ENCODE peak calls at places on chromosome 20, in eight cellular contexts. T is OCI-LY7, I is heart right ventricle, B is GM12865, S is body of pancreas, Q is thoracic aorta, M is SJSA1, G is cardiac muscle cell. U is an unnamed sample.

GRCh38 chr20:62374431-62375152 is 7.5 kb upstream of the LAMA5 start:
- DNase-seq in T (no peak), B (no peak), G (no peak), Q (no peak), I (no peak), S (no peak), M (peak), U (peak)

GRCh38 chr20:10065154-10065833 is 30.5 kb downstream of the ANKEF1 start:
- DNase-seq in G (no peak), I (no peak), Q (no peak), T (no peak), B (no peak), S (no peak), M (no peak), U (no peak)

GRCh38 chr20:5128886-5129285 is 2.1 kb downstream of the CDS2 start:
- DNase-seq in S (no peak), M (no peak), Q (no peak), B (no peak), I (no peak), G (no peak), T (no peak), U (no peak)

GRCh38 chr20:64145458-64146300 is 18.6 kb upstream of the MYT1 start:
- DNase-seq in I (no peak), B (peak), S (no peak), T (no peak), Q (no peak), M (peak), G (no peak), U (no peak)

GRCh38 chr20:396619-397431 is 11.3 kb upstream of the RBCK1 start:
- DNase-seq in B (no peak), G (no peak), S (no peak), Q (no peak), T (no peak), I (no peak), M (no peak), U (no peak)

GRCh38 chr20:46433051-46433450 is 26.6 kb upstream of the ELMO2 start:
- DNase-seq in I (no peak), M (no peak), T (no peak), B (no peak), Q (no peak), S (no peak), G (no peak), U (no peak)

GRCh38 chr20:6654490-6655247 is 112.8 kb upstream of the BMP2 start:
- DNase-seq in I (no peak), Q (no peak), T (no peak), B (no peak), G (no peak), M (no peak), S (no peak), U (no peak)

GRCh38 chr20:56566621-56567020 is 33.6 kb downstream of the FAM209B start:
- DNase-seq in G (no peak), B (no peak), I (no peak), S (no peak), Q (no peak), M (no peak), T (no peak), U (no peak)

GRCh38 chr20:48621256-48622078 is 206.3 kb downstream of the PREX1 start:
- DNase-seq in S (no peak), M (no peak), I (no peak), T (no peak), G (peak), Q (no peak), B (no peak), U (peak)

GRCh38 chr20:43508604-43509040 is 1.1 kb downstream of the L3MBTL1 start:
- DNase-seq in Q (no peak), M (no peak), G (peak), B (no peak), T (no peak), S (no peak), I (no peak), U (no peak)

GRCh38 chr20:43959079-43959919 is 44.6 kb downstream of the TOX2 start:
- DNase-seq in G (peak), Q (no peak), S (peak), T (peak), B (peak), I (no peak), M (no peak), U (no peak)

GRCh38 chr20:44039741-44040140 is 125.1 kb downstream of the TOX2 start:
- DNase-seq in I (no peak), S (no peak), G (no peak), B (no peak), Q (no peak), T (no peak), M (no peak), U (peak)

GRCh38 chr20:61162506-61162905 is 89.6 kb upstream of the CDH4 start:
- DNase-seq in T (no peak), Q (no peak), M (no peak), S (no peak), G (no peak), I (no peak), B (no peak), U (no peak)

GRCh38 chr20:20664795-20665194 is 47.6 kb downstream of the RALGAPA2 start:
- DNase-seq in Q (no peak), B (peak), S (no peak), M (no peak), T (peak), I (no peak), G (peak), U (no peak)

DNA sequence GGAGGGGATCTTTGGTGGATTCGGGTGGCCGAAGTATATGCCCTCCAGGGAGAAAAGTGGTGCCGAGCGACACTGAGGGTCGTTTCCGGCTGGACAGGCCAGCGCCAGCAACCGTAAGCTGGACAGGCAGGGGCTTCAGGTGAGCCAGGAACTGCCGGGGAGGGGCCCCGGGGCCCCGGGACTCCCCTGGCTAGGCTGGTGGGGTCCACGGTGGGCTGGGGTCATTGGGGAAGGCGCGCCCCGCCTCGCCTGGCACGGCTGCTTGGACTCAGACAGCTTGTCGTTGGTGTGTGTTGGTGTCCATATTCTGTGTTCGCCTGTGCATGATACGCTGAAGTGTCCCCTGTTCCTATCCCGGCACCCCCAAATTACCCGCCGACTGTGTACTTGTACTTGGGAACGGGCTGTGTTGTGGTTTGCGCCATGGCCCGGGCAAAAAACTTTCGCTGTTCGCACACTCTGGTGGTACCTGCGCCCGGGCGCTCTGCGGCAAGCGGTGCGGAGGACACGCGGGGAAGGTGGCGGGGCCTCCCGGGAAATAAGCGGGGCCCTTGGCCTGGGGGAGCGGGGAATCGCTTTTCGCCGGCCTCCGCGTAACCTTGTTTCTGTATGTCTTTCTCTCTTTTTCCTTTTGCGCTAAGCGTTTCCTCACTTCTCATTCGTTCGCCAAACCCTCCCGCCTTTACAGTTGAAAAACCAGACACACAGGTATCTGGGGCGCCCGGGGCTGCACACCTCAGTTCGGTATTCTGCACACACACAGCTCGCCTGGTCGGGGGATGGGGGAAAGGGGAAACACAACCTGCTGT is 3.2 kb downstream of the GNAS start:
- DNase-seq in S (no peak), T (no peak), I (no peak), G (no peak), Q (no peak), M (no peak), B (no peak), U (peak)
- H3K4me3 ChIP-seq in S (no peak), T (no peak), I (no peak), G (peak), Q (peak), M (no peak), B (no peak), U (no peak)

DNA sequence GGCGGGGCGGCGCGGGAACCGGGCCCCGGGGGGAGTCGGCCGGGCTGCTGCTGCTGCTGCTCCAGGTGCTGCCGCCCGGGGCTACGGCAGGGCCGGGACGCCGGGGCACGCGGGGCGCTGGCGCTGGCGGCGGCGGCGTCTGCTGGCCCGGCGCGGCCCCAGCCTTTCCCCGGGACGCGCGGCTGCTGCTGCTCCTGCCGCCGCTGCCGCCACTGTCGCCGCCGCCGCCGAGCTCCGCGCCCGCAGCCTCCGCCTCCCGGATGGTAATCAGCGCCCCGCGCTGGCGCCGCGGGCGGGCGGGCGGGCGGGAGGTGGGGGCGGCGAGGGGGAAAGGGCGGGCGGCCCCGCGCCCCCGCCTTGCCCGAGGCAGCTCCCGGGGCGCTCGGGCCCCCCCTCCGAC is 306 bp downstream of the EBF4 start:
- DNase-seq in M (peak), I (no peak), T (peak), B (no peak), G (peak), S (no peak), Q (no peak), U (peak)
- H3K4me3 ChIP-seq in M (peak), I (peak), T (no peak), B (no peak), G (peak), S (no peak), Q (peak), U (peak)

GRCh38 chr20:13877789-13878188 is 93.0 kb downstream of the NDUFAF5 start:
- DNase-seq in S (no peak), I (no peak), Q (no peak), G (no peak), T (no peak), M (no peak), B (no peak), U (no peak)

GRCh38 chr20:13878600-13878999 is 93.8 kb downstream of the NDUFAF5 start:
- DNase-seq in M (no peak), B (no peak), S (no peak), I (no peak), G (no peak), Q (no peak), T (no peak), U (no peak)

GRCh38 chr20:13874269-13875158 is 89.7 kb downstream of the NDUFAF5 start:
- DNase-seq in Q (no peak), S (no peak), M (no peak), I (no peak), B (no peak), T (no peak), G (no peak), U (no peak)

GRCh38 chr20:13873814-13874213 is 89.0 kb downstream of the NDUFAF5 start:
- DNase-seq in G (no peak), S (no peak), B (no peak), M (no peak), T (no peak), I (no peak), Q (no peak), U (no peak)

DNA sequence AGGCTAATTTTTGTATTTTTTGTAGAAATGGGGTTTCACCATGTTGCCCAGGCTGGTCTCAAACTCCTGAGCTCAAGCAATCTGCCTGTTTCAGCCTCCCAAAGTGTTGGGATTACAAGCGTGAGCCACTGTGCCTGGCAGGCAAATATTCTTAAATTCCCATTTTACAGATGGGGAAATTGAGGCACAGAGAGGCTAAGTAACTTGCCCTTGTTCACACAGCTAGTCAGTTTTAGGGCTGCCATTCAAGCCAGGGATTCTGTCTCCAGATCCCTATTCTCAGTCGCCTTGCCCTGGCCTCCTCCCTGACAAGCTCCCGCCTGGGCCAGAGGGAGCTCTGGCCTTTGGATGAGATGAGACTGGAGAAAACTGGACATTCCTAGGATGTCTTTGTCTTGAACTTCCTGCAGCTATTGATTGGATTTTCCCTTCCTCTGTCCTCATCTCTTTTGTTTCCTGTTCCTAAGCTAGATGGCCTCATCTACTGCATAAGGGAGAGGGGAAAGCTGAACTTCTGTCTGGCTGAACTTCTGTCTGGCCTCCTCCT is 90.5 kb downstream of the NDUFAF5 start:
- DNase-seq in I (no peak), G (no peak), S (no peak), T (no peak), M (no peak), Q (no peak), B (no peak), U (no peak)
- H3K4me3 ChIP-seq in I (no peak), G (no peak), S (no peak), T (no peak), M (no peak), Q (no peak), B (no peak), U (no peak)

DNA sequence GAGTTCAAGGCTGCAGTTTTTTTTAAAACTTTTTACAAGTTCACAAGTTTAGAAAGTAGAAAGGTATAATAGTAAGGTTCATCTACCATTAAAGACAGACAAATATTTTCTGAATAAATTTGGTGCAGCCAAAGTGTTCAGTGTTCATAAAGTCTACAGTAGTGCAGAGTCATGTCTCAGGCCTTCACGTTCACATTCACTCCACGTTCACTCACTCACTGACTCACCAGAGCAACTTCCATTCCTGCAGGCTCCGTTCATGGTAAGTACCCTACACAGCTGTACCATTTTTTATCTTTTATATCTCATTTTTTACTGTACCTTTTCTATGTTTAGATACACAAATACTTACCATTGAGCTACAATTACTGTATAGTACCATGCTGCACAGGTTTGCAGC is 67.6 kb downstream of the B4GALT5 start:
- DNase-seq in M (no peak), B (no peak), G (no peak), Q (no peak), S (no peak), I (no peak), T (no peak), U (no peak)
- H3K4me3 ChIP-seq in M (no peak), B (no peak), G (no peak), Q (no peak), S (no peak), I (no peak), T (no peak), U (no peak)

DNA sequence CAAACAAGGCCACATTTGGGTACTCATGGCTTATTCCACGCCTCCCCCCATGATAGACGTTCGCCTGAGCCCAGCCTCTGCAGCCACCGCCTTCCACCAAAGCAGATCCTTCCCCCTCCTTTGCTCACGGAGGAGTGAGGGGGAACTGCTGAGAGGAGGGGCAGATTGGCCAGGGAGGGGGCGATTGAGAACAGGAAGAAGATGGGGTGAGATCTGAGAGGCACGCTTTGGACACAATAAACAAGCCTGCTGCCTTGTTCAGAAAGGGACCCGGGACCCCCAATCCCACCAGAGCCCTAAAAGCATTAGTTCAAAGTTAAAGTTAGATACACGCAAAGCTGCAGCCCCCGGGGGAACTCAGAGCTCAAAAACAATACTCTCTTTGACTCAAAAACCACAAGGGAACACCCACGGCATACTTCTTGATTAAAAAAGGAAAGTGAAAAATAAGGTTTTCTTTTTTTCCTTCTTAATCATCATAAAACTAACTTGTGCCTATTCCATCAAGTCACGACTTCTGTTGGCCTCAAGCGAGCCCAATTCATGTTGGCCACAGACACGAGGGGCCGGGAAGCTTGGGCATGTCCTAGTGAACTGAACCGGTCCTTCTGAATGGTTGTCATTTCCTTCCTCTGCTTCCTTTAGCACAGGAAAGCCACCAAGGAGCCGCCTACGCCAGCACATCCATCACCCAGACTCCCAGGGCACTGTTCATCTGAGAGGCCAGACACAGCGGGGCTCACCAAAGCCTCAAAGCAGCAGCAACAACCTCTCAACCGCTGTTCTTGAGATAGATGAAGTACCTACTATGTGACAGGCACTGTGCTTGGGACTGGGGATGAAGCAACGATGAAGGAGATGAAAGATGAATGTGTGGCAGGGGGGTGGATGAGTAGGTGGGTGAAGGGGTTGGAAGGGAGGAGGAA is 44.7 kb downstream of the NFATC2 start:
- DNase-seq in G (peak), I (no peak), T (peak), B (peak), Q (no peak), M (no peak), S (no peak), U (no peak)
- H3K4me3 ChIP-seq in G (no peak), I (no peak), T (peak), B (peak), Q (peak), M (no peak), S (no peak), U (no peak)

DNA sequence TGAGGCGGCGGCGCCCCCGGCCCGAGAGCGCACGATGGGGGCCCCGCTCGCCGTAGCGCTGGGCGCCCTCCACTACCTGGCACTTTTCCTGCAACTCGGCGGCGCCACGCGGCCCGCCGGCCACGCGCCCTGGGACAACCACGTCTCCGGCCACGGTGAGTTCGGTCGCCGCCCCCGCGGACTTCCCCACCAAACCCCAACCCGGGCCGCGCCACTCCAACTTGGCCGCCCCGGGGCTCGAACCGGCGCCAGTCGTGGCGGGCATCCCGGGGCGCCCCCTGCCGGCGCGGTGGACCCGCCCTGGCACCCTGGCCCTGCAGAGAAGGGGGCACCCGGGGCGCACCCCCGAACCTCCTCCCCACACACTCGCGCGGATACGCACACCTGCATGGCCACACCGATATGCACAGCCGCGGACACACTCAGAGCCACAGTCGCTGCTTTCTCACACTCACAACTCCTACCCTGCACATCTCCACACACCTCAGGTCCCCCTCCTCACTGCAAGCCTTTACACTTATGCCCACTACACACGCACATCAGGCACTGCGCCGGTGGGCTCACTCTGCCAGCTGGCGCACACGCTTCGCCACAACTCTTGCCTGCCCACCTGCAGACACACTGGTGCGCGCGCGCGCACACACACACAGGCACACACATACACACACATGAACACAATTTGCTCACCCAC is 535 bp downstream of the VSTM2L start:
- DNase-seq in S (no peak), G (no peak), T (no peak), Q (no peak), M (no peak), B (no peak), I (no peak), U (no peak)
- H3K4me3 ChIP-seq in S (no peak), G (peak), T (no peak), Q (peak), M (peak), B (peak), I (peak), U (peak)

U was measured in upper lobe of left lung.